ENCODE peak calls at places on chromosomes 13 and 19, in six cellular contexts. One of them, this sample, is unnamed.

GRCh38 chr13:112885782-112886268 is 83.2 kb upstream of the MCF2L start:
- DNase-seq in esophagus squamous epithelium: no peak
- DNase-seq in stomach: peak; percentile 92
- DNase-seq in prostate gland: peak; percentile 89
- DNase-seq in heart left ventricle: peak; percentile 87
- DNase-seq in breast epithelium: peak; percentile 83
- DNase-seq in this sample: peak; percentile 85

GRCh38 chr19:32708457-32708856 is 11.1 kb upstream of the TDRD12 start:
- DNase-seq in breast epithelium: no peak
- DNase-seq in esophagus squamous epithelium: no peak
- DNase-seq in prostate gland: no peak
- DNase-seq in stomach: no peak
- DNase-seq in heart left ventricle: no peak
- DNase-seq in this sample: no peak

GRCh38 chr19:1855828-1856255 is 7.5 kb downstream of the KLF16 start:
- DNase-seq in esophagus squamous epithelium: no peak
- DNase-seq in breast epithelium: no peak
- DNase-seq in heart left ventricle: peak; percentile 42
- DNase-seq in stomach: no peak
- DNase-seq in prostate gland: no peak
- DNase-seq in this sample: no peak

GRCh38 chr19:51793994-51794393 is 963 bp upstream of the FPR3 start:
- DNase-seq in stomach: no peak
- DNase-seq in esophagus squamous epithelium: no peak
- DNase-seq in prostate gland: no peak
- DNase-seq in breast epithelium: no peak
- DNase-seq in heart left ventricle: no peak
- DNase-seq in this sample: no peak

GRCh38 chr19:18290250-18291018 is 9.0 kb upstream of the JUND start:
- DNase-seq in stomach: peak; percentile 40
- DNase-seq in heart left ventricle: no peak
- DNase-seq in breast epithelium: no peak
- DNase-seq in prostate gland: no peak
- DNase-seq in esophagus squamous epithelium: no peak
- DNase-seq in this sample: peak; percentile 62

GRCh38 chr13:27982361-27982760 is 6.1 kb downstream of the URAD start:
- DNase-seq in prostate gland: no peak
- DNase-seq in esophagus squamous epithelium: no peak
- DNase-seq in stomach: no peak
- DNase-seq in breast epithelium: no peak
- DNase-seq in heart left ventricle: no peak
- DNase-seq in this sample: no peak

GRCh38 chr13:27406178-27406939 is 18.1 kb upstream of the GTF3A start:
- DNase-seq in stomach: no peak
- DNase-seq in prostate gland: peak; percentile 19
- DNase-seq in heart left ventricle: no peak
- DNase-seq in esophagus squamous epithelium: no peak
- DNase-seq in breast epithelium: no peak
- DNase-seq in this sample: no peak

GRCh38 chr13:80363890-80364503 is 23.1 kb upstream of the SPRY2 start:
- DNase-seq in esophagus squamous epithelium: no peak
- DNase-seq in heart left ventricle: no peak
- DNase-seq in breast epithelium: no peak
- DNase-seq in stomach: no peak
- DNase-seq in prostate gland: no peak
- DNase-seq in this sample: no peak

GRCh38 chr13:44040070-44040753 is 160.5 kb downstream of the LACC1 start:
- DNase-seq in prostate gland: no peak
- DNase-seq in breast epithelium: no peak
- DNase-seq in esophagus squamous epithelium: no peak
- DNase-seq in stomach: no peak
- DNase-seq in heart left ventricle: no peak
- DNase-seq in this sample: no peak

GRCh38 chr13:34869737-34870136 is 72.3 kb upstream of the NBEA start:
- DNase-seq in esophagus squamous epithelium: no peak
- DNase-seq in breast epithelium: no peak
- DNase-seq in heart left ventricle: no peak
- DNase-seq in stomach: no peak
- DNase-seq in prostate gland: no peak
- DNase-seq in this sample: no peak

GRCh38 chr13:99626461-99627082 is 125.3 kb downstream of the TM9SF2 start:
- DNase-seq in stomach: no peak
- DNase-seq in breast epithelium: no peak
- DNase-seq in heart left ventricle: peak; percentile 43
- DNase-seq in prostate gland: peak; percentile 19
- DNase-seq in esophagus squamous epithelium: no peak
- DNase-seq in this sample: no peak

GRCh38 chr13:71770710-71771109 is 96.3 kb downstream of the DACH1 start:
- DNase-seq in breast epithelium: no peak
- DNase-seq in esophagus squamous epithelium: no peak
- DNase-seq in prostate gland: no peak
- DNase-seq in heart left ventricle: no peak
- DNase-seq in stomach: no peak
- DNase-seq in this sample: no peak

GRCh38 chr13:80000679-80001509 is 340.0 kb downstream of the SPRY2 start:
- DNase-seq in stomach: no peak
- DNase-seq in breast epithelium: no peak
- DNase-seq in heart left ventricle: no peak
- DNase-seq in prostate gland: no peak
- DNase-seq in esophagus squamous epithelium: no peak
- DNase-seq in this sample: no peak

GRCh38 chr13:28370448-28370847 is 124.5 kb downstream of the FLT1 start:
- DNase-seq in prostate gland: no peak
- DNase-seq in stomach: no peak
- DNase-seq in breast epithelium: no peak
- DNase-seq in heart left ventricle: no peak
- DNase-seq in esophagus squamous epithelium: no peak
- DNase-seq in this sample: no peak

GRCh38 chr13:113959198-113959597 is 14.7 kb downstream of the C13orf46 start:
- DNase-seq in prostate gland: no peak
- DNase-seq in breast epithelium: no peak
- DNase-seq in heart left ventricle: no peak
- DNase-seq in esophagus squamous epithelium: no peak
- DNase-seq in stomach: peak; percentile 66
- DNase-seq in this sample: no peak

GRCh38 chr13:96238861-96239260 is 149.0 kb downstream of the HS6ST3 start:
- DNase-seq in esophagus squamous epithelium: no peak
- DNase-seq in breast epithelium: no peak
- DNase-seq in heart left ventricle: no peak
- DNase-seq in prostate gland: no peak
- DNase-seq in stomach: no peak
- DNase-seq in this sample: no peak

GRCh38 chr13:32023698-32024097 is 7.9 kb upstream of the FRY start:
- DNase-seq in breast epithelium: no peak
- DNase-seq in stomach: no peak
- DNase-seq in prostate gland: no peak
- DNase-seq in esophagus squamous epithelium: no peak
- DNase-seq in heart left ventricle: no peak
- DNase-seq in this sample: no peak

GRCh38 chr19:48085904-48086864 is 24.4 kb downstream of the PLA2G4C start:
- DNase-seq in stomach: no peak
- DNase-seq in prostate gland: no peak
- DNase-seq in breast epithelium: peak; percentile 27
- DNase-seq in esophagus squamous epithelium: no peak
- DNase-seq in heart left ventricle: no peak
- DNase-seq in this sample: no peak

GRCh38 chr13:76892488-76892887 is 6.3 kb upstream of the KCTD12 start:
- DNase-seq in stomach: no peak
- DNase-seq in breast epithelium: no peak
- DNase-seq in prostate gland: no peak
- DNase-seq in heart left ventricle: no peak
- DNase-seq in esophagus squamous epithelium: no peak
- DNase-seq in this sample: no peak

GRCh38 chr19:392375-392970 is 16.5 kb downstream of the C2CD4C start:
- DNase-seq in stomach: no peak
- DNase-seq in esophagus squamous epithelium: no peak
- DNase-seq in breast epithelium: no peak
- DNase-seq in prostate gland: no peak
- DNase-seq in heart left ventricle: no peak
- DNase-seq in this sample: no peak

GRCh38 chr13:95948646-95949045 is 104.6 kb downstream of the UGGT2 start:
- DNase-seq in breast epithelium: no peak
- DNase-seq in stomach: no peak
- DNase-seq in esophagus squamous epithelium: no peak
- DNase-seq in prostate gland: no peak
- DNase-seq in heart left ventricle: no peak
- DNase-seq in this sample: no peak

GRCh38 chr19:14198384-14199376 is 7.3 kb downstream of the ADGRL1 start:
- DNase-seq in stomach: no peak
- DNase-seq in esophagus squamous epithelium: no peak
- DNase-seq in heart left ventricle: no peak
- DNase-seq in breast epithelium: no peak
- DNase-seq in prostate gland: no peak
- DNase-seq in this sample: no peak

GRCh38 chr19:4909897-4910593 is 744 bp downstream of the UHRF1 start:
- DNase-seq in esophagus squamous epithelium: peak; percentile 66
- DNase-seq in stomach: peak; percentile 93
- DNase-seq in heart left ventricle: peak; percentile 93
- DNase-seq in breast epithelium: peak; percentile 91
- DNase-seq in prostate gland: peak; percentile 91
- DNase-seq in this sample: peak; percentile 92
- H3K4me1 ChIP-seq in esophagus squamous epithelium: peaks cover 32% of the 10 kb centered on the region
- H3K4me1 ChIP-seq in stomach: peaks cover 56% of the 10 kb centered on the region
- H3K4me1 ChIP-seq in heart left ventricle: peaks cover 14% of the 10 kb centered on the region
- H3K4me1 ChIP-seq in breast epithelium: peaks cover 15% of the 10 kb centered on the region
- H3K4me1 ChIP-seq in prostate gland: peaks cover 8% of the 10 kb centered on the region
- H3K4me1 ChIP-seq in this sample: peaks cover 30% of the 10 kb centered on the region

GRCh38 chr13:106756446-106756845 is 188.5 kb upstream of the ARGLU1 start:
- DNase-seq in esophagus squamous epithelium: no peak
- DNase-seq in heart left ventricle: peak; percentile 38
- DNase-seq in breast epithelium: no peak
- DNase-seq in prostate gland: no peak
- DNase-seq in stomach: no peak
- DNase-seq in this sample: no peak

GRCh38 chr13:106752584-106753202 is 184.8 kb upstream of the ARGLU1 start:
- DNase-seq in breast epithelium: no peak
- DNase-seq in heart left ventricle: no peak
- DNase-seq in prostate gland: no peak
- DNase-seq in stomach: no peak
- DNase-seq in esophagus squamous epithelium: no peak
- DNase-seq in this sample: no peak

GRCh38 chr13:106755542-106755941 is 187.6 kb upstream of the ARGLU1 start:
- DNase-seq in esophagus squamous epithelium: no peak
- DNase-seq in breast epithelium: no peak
- DNase-seq in stomach: no peak
- DNase-seq in prostate gland: no peak
- DNase-seq in heart left ventricle: no peak
- DNase-seq in this sample: no peak

DNA sequence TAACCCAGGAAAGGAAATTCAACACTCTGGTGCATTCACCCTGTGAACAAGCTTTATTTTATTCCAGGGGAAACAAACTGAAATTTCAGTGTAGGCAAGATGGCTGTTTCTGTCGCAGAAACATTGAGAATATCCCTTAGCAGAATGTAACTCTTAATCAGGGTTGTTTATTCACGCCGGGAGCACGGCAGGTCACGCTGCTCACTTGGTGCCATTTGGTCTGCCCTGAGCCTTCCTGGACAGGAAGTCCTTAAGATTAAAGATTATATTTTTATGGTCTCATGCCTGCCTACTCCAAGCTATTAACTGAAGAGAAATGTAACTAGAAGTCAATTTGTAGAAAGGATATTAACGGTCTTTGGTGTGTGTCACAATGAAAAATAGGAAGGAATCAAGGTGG is 185.3 kb upstream of the ARGLU1 start:
- DNase-seq in prostate gland: no peak
- DNase-seq in heart left ventricle: no peak
- DNase-seq in breast epithelium: no peak
- DNase-seq in stomach: no peak
- DNase-seq in esophagus squamous epithelium: no peak
- DNase-seq in this sample: no peak
- H3K4me3 ChIP-seq in prostate gland: no peak overlapping the region
- H3K4me3 ChIP-seq in heart left ventricle: no peak overlapping the region
- H3K4me3 ChIP-seq in breast epithelium: no peak overlapping the region
- H3K4me3 ChIP-seq in stomach: no peak overlapping the region
- H3K4me3 ChIP-seq in esophagus squamous epithelium: no peak overlapping the region
- H3K4me3 ChIP-seq in this sample: no peak overlapping the region

GRCh38 chr19:10546817-10547216 is 3.1 kb downstream of the ATG4D start:
- DNase-seq in prostate gland: no peak
- DNase-seq in heart left ventricle: no peak
- DNase-seq in breast epithelium: no peak
- DNase-seq in stomach: no peak
- DNase-seq in esophagus squamous epithelium: no peak
- DNase-seq in this sample: no peak

GRCh38 chr19:10543059-10543419 is 665 bp upstream of the ATG4D start:
- DNase-seq in prostate gland: no peak
- DNase-seq in breast epithelium: no peak
- DNase-seq in esophagus squamous epithelium: no peak
- DNase-seq in heart left ventricle: no peak
- DNase-seq in stomach: no peak
- DNase-seq in this sample: no peak

GRCh38 chr19:10543420-10544241 is at the start of gene ATG4D:
- DNase-seq in stomach: peak; percentile 96
- DNase-seq in prostate gland: peak; percentile 66
- DNase-seq in breast epithelium: peak; percentile 80
- DNase-seq in heart left ventricle: peak; percentile 75
- DNase-seq in esophagus squamous epithelium: no peak
- DNase-seq in this sample: peak; percentile 94

GRCh38 chr19:10544242-10544752 is 593 bp downstream of the ATG4D start:
- DNase-seq in esophagus squamous epithelium: no peak
- DNase-seq in heart left ventricle: peak; percentile 41
- DNase-seq in breast epithelium: no peak
- DNase-seq in prostate gland: no peak
- DNase-seq in stomach: peak; percentile 66
- DNase-seq in this sample: peak; percentile 81

DNA sequence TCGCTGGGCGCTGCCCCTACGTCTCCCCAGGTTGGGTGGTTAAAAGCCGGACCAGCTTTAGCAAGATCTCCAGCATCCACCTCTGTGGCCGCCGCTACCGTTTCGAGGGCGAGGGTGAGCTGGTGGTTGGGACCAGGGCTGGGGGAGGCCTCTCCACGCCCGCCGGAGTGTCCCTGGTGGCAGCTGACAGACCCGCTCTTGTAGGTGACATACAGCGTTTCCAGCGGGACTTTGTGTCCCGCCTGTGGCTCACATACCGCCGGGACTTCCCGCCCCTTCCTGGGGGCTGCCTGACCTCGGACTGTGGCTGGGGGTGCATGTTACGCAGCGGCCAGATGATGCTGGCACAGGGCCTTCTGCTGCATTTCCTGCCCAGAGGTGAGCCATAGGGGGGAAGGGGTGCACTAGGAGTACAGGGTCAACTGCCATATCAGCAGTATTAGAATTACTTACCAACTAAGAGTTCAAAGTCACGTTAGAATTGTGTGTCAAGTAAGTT is 1.1 kb downstream of the ATG4D start:
- DNase-seq in prostate gland: no peak
- DNase-seq in breast epithelium: no peak
- DNase-seq in esophagus squamous epithelium: no peak
- DNase-seq in heart left ventricle: no peak
- DNase-seq in stomach: no peak
- DNase-seq in this sample: no peak
- TF ChIP-seq POLR2A in prostate gland: no peak
- TF ChIP-seq POLR2A in breast epithelium: no peak
- TF ChIP-seq POLR2A in esophagus squamous epithelium: no peak
- TF ChIP-seq POLR2A in heart left ventricle: no peak
- TF ChIP-seq POLR2A in stomach: no peak
- TF ChIP-seq POLR2A in this sample: no peak

DNA sequence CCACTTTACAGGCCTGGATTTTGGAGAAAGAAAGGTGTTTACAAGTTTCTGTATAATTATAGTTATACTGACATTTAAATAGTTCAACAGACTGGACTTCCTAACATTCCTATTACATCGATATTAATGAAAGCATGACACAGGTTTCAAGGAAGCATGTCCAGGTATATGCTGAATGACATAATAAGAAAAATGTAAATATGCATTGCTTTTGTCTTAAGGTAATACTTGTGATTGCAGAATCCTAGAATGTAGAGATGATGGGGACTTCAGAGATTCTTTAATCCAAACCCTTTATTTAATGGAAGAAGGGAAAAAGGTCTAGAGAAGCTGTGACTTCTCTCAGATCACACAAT is 5.0 kb downstream of the STARD13 start:
- DNase-seq in stomach: no peak
- DNase-seq in breast epithelium: no peak
- DNase-seq in esophagus squamous epithelium: no peak
- DNase-seq in heart left ventricle: no peak
- DNase-seq in prostate gland: no peak
- DNase-seq in this sample: no peak
- H3K4me1 ChIP-seq in stomach: peaks cover 87% of the 10 kb centered on the region
- H3K4me1 ChIP-seq in breast epithelium: peaks cover 3% of the 10 kb centered on the region
- H3K4me1 ChIP-seq in esophagus squamous epithelium: peaks cover 13% of the 10 kb centered on the region
- H3K4me1 ChIP-seq in heart left ventricle: peaks cover 30% of the 10 kb centered on the region
- H3K4me1 ChIP-seq in prostate gland: no peaks in the 10 kb centered on the region
- H3K4me1 ChIP-seq in this sample: peaks cover 5% of the 10 kb centered on the region